ENCODE peak calls at places on chromosomes 16 and 17, in eight cellular contexts. One of them, this sample, is unnamed.

GRCh38 chr16:84408314-84408690 is 40.0 kb downstream of the ATP2C2 start:
- DNase-seq in cardiac fibroblast: no peak
- DNase-seq in bronchial epithelial cell: no peak
- DNase-seq in prostate gland: no peak
- DNase-seq in tibial nerve: no peak
- DNase-seq in fibroblast of lung: no peak
- DNase-seq in CD4-positive, alpha-beta T cell: no peak
- DNase-seq in B cell: no peak
- DNase-seq in this sample: no peak

GRCh38 chr16:1333149-1333812 is at the start of gene BAIAP3:
- DNase-seq in cardiac fibroblast: peak; percentile 29
- DNase-seq in bronchial epithelial cell: no peak
- DNase-seq in prostate gland: peak; percentile 64
- DNase-seq in tibial nerve: no peak
- DNase-seq in fibroblast of lung: no peak
- DNase-seq in CD4-positive, alpha-beta T cell: peak; percentile 26
- DNase-seq in B cell: peak; percentile 73
- DNase-seq in this sample: no peak

GRCh38 chr16:81487301-81487720 is 42.7 kb downstream of the CMIP start:
- DNase-seq in cardiac fibroblast: no peak
- DNase-seq in bronchial epithelial cell: no peak
- DNase-seq in prostate gland: no peak
- DNase-seq in tibial nerve: no peak
- DNase-seq in fibroblast of lung: no peak
- DNase-seq in CD4-positive, alpha-beta T cell: no peak
- DNase-seq in B cell: no peak
- DNase-seq in this sample: no peak

GRCh38 chr16:68992521-68992920 is 112.9 kb upstream of the HAS3 start:
- DNase-seq in cardiac fibroblast: peak; percentile 89
- DNase-seq in bronchial epithelial cell: peak; percentile 91
- DNase-seq in prostate gland: no peak
- DNase-seq in tibial nerve: no peak
- DNase-seq in fibroblast of lung: peak; percentile 70
- DNase-seq in CD4-positive, alpha-beta T cell: no peak
- DNase-seq in B cell: no peak
- DNase-seq in this sample: peak; percentile 48

GRCh38 chr17:41775394-41776226 is 10.9 kb downstream of the JUP start:
- DNase-seq in cardiac fibroblast: peak; percentile 36
- DNase-seq in bronchial epithelial cell: peak; percentile 39
- DNase-seq in prostate gland: no peak
- DNase-seq in tibial nerve: no peak
- DNase-seq in fibroblast of lung: no peak
- DNase-seq in CD4-positive, alpha-beta T cell: no peak
- DNase-seq in B cell: no peak
- DNase-seq in this sample: peak; percentile 49

GRCh38 chr16:28011223-28011622 is 52.3 kb downstream of the GSG1L start:
- DNase-seq in cardiac fibroblast: no peak
- DNase-seq in bronchial epithelial cell: no peak
- DNase-seq in prostate gland: no peak
- DNase-seq in tibial nerve: no peak
- DNase-seq in fibroblast of lung: no peak
- DNase-seq in CD4-positive, alpha-beta T cell: no peak
- DNase-seq in B cell: no peak
- DNase-seq in this sample: no peak

GRCh38 chr17:63682441-63682840 is 17.5 kb downstream of the LIMD2 start:
- DNase-seq in cardiac fibroblast: no peak
- DNase-seq in bronchial epithelial cell: no peak
- DNase-seq in prostate gland: no peak
- DNase-seq in tibial nerve: no peak
- DNase-seq in fibroblast of lung: no peak
- DNase-seq in CD4-positive, alpha-beta T cell: no peak
- DNase-seq in B cell: no peak
- DNase-seq in this sample: no peak

GRCh38 chr17:57009737-57010445 is 32.0 kb downstream of the SCPEP1 start:
- DNase-seq in cardiac fibroblast: peak; percentile 51
- DNase-seq in bronchial epithelial cell: peak; percentile 63
- DNase-seq in prostate gland: peak; percentile 33
- DNase-seq in tibial nerve: peak; percentile 44
- DNase-seq in fibroblast of lung: peak; percentile 51
- DNase-seq in CD4-positive, alpha-beta T cell: peak; percentile 18
- DNase-seq in B cell: peak; percentile 65
- DNase-seq in this sample: peak; percentile 68

GRCh38 chr16:57755726-57756423 is 20.3 kb downstream of the KATNB1 start:
- DNase-seq in cardiac fibroblast: no peak
- DNase-seq in bronchial epithelial cell: no peak
- DNase-seq in prostate gland: no peak
- DNase-seq in tibial nerve: no peak
- DNase-seq in fibroblast of lung: no peak
- DNase-seq in CD4-positive, alpha-beta T cell: no peak
- DNase-seq in B cell: no peak
- DNase-seq in this sample: no peak

GRCh38 chr17:58575511-58575910 is 61.1 kb upstream of the MTMR4 start:
- DNase-seq in cardiac fibroblast: peak; percentile 89
- DNase-seq in bronchial epithelial cell: peak; percentile 93
- DNase-seq in prostate gland: peak; percentile 30
- DNase-seq in tibial nerve: no peak
- DNase-seq in fibroblast of lung: peak; percentile 67
- DNase-seq in CD4-positive, alpha-beta T cell: no peak
- DNase-seq in B cell: no peak
- DNase-seq in this sample: peak; percentile 62

GRCh38 chr16:86466695-86467406 is 43.5 kb upstream of the FOXF1 start:
- DNase-seq in cardiac fibroblast: no peak
- DNase-seq in bronchial epithelial cell: no peak
- DNase-seq in prostate gland: no peak
- DNase-seq in tibial nerve: no peak
- DNase-seq in fibroblast of lung: peak; percentile 96
- DNase-seq in CD4-positive, alpha-beta T cell: no peak
- DNase-seq in B cell: no peak
- DNase-seq in this sample: peak; percentile 62

GRCh38 chr16:21100447-21100846 is 50.2 kb downstream of the DNAH3 start:
- DNase-seq in cardiac fibroblast: peak; percentile 84
- DNase-seq in bronchial epithelial cell: peak; percentile 73
- DNase-seq in prostate gland: no peak
- DNase-seq in tibial nerve: no peak
- DNase-seq in fibroblast of lung: peak; percentile 81
- DNase-seq in CD4-positive, alpha-beta T cell: no peak
- DNase-seq in B cell: no peak
- DNase-seq in this sample: peak; percentile 66

GRCh38 chr17:8057691-8058114 is 18.8 kb downstream of the ALOX15B start:
- DNase-seq in cardiac fibroblast: peak; percentile 88
- DNase-seq in bronchial epithelial cell: peak; percentile 79
- DNase-seq in prostate gland: peak; percentile 72
- DNase-seq in tibial nerve: peak; percentile 81
- DNase-seq in fibroblast of lung: peak; percentile 84
- DNase-seq in CD4-positive, alpha-beta T cell: peak; percentile 35
- DNase-seq in B cell: peak; percentile 79
- DNase-seq in this sample: peak; percentile 86

GRCh38 chr16:85524365-85524629 is 88.8 kb upstream of the GSE1 start:
- DNase-seq in cardiac fibroblast: no peak
- DNase-seq in bronchial epithelial cell: no peak
- DNase-seq in prostate gland: no peak
- DNase-seq in tibial nerve: no peak
- DNase-seq in fibroblast of lung: no peak
- DNase-seq in CD4-positive, alpha-beta T cell: no peak
- DNase-seq in B cell: no peak
- DNase-seq in this sample: no peak

GRCh38 chr17:12624221-12624620 is 41.5 kb upstream of the MYOCD start:
- DNase-seq in cardiac fibroblast: peak; percentile 57
- DNase-seq in bronchial epithelial cell: peak; percentile 13
- DNase-seq in prostate gland: no peak
- DNase-seq in tibial nerve: no peak
- DNase-seq in fibroblast of lung: peak; percentile 44
- DNase-seq in CD4-positive, alpha-beta T cell: no peak
- DNase-seq in B cell: no peak
- DNase-seq in this sample: no peak

GRCh38 chr16:15786501-15786900 is 70.3 kb downstream of the MYH11 start:
- DNase-seq in cardiac fibroblast: no peak
- DNase-seq in bronchial epithelial cell: no peak
- DNase-seq in prostate gland: no peak
- DNase-seq in tibial nerve: no peak
- DNase-seq in fibroblast of lung: no peak
- DNase-seq in CD4-positive, alpha-beta T cell: no peak
- DNase-seq in B cell: no peak
- DNase-seq in this sample: no peak

GRCh38 chr16:20899503-20900298 is 457 bp downstream of the DCUN1D3 start:
- DNase-seq in cardiac fibroblast: peak; percentile 22
- DNase-seq in bronchial epithelial cell: no peak
- DNase-seq in prostate gland: no peak
- DNase-seq in tibial nerve: no peak
- DNase-seq in fibroblast of lung: no peak
- DNase-seq in CD4-positive, alpha-beta T cell: no peak
- DNase-seq in B cell: peak; percentile 10
- DNase-seq in this sample: no peak

GRCh38 chr16:603221-603620 is 13.4 kb downstream of the RAB40C start:
- DNase-seq in cardiac fibroblast: no peak
- DNase-seq in bronchial epithelial cell: no peak
- DNase-seq in prostate gland: no peak
- DNase-seq in tibial nerve: no peak
- DNase-seq in fibroblast of lung: no peak
- DNase-seq in CD4-positive, alpha-beta T cell: no peak
- DNase-seq in B cell: no peak
- DNase-seq in this sample: no peak

GRCh38 chr16:85352221-85352620 is 239.9 kb upstream of the CIBAR2 start:
- DNase-seq in cardiac fibroblast: no peak
- DNase-seq in bronchial epithelial cell: no peak
- DNase-seq in prostate gland: no peak
- DNase-seq in tibial nerve: no peak
- DNase-seq in fibroblast of lung: no peak
- DNase-seq in CD4-positive, alpha-beta T cell: no peak
- DNase-seq in B cell: no peak
- DNase-seq in this sample: no peak

GRCh38 chr16:54031107-54031760 is 255.4 kb downstream of the IRX3 start:
- DNase-seq in cardiac fibroblast: peak; percentile 71
- DNase-seq in bronchial epithelial cell: peak; percentile 94
- DNase-seq in prostate gland: no peak
- DNase-seq in tibial nerve: no peak
- DNase-seq in fibroblast of lung: no peak
- DNase-seq in CD4-positive, alpha-beta T cell: no peak
- DNase-seq in B cell: no peak
- DNase-seq in this sample: peak; percentile 46

GRCh38 chr16:78005881-78006280 is 16.5 kb upstream of the CLEC3A start:
- DNase-seq in cardiac fibroblast: no peak
- DNase-seq in bronchial epithelial cell: no peak
- DNase-seq in prostate gland: no peak
- DNase-seq in tibial nerve: no peak
- DNase-seq in fibroblast of lung: no peak
- DNase-seq in CD4-positive, alpha-beta T cell: no peak
- DNase-seq in B cell: no peak
- DNase-seq in this sample: peak; percentile 53

GRCh38 chr17:5526821-5527598 is 40.6 kb downstream of the MIS12 start:
- DNase-seq in cardiac fibroblast: peak; percentile 97
- DNase-seq in bronchial epithelial cell: peak; percentile 94
- DNase-seq in prostate gland: peak; percentile 12
- DNase-seq in tibial nerve: no peak
- DNase-seq in fibroblast of lung: peak; percentile 94
- DNase-seq in CD4-positive, alpha-beta T cell: no peak
- DNase-seq in B cell: no peak
- DNase-seq in this sample: peak; percentile 85

GRCh38 chr17:76879254-76879653 is 11.1 kb downstream of the MGAT5B start:
- DNase-seq in cardiac fibroblast: no peak
- DNase-seq in bronchial epithelial cell: no peak
- DNase-seq in prostate gland: no peak
- DNase-seq in tibial nerve: no peak
- DNase-seq in fibroblast of lung: no peak
- DNase-seq in CD4-positive, alpha-beta T cell: no peak
- DNase-seq in B cell: no peak
- DNase-seq in this sample: no peak

GRCh38 chr17:42247734-42248133 is 28.5 kb downstream of the STAT5B start:
- DNase-seq in cardiac fibroblast: peak; percentile 85
- DNase-seq in bronchial epithelial cell: peak; percentile 54
- DNase-seq in prostate gland: no peak
- DNase-seq in tibial nerve: no peak
- DNase-seq in fibroblast of lung: peak; percentile 77
- DNase-seq in CD4-positive, alpha-beta T cell: no peak
- DNase-seq in B cell: no peak
- DNase-seq in this sample: no peak

GRCh38 chr17:37821025-37821713 is 76.3 kb upstream of the HNF1B start:
- DNase-seq in cardiac fibroblast: no peak
- DNase-seq in bronchial epithelial cell: peak; percentile 68
- DNase-seq in prostate gland: no peak
- DNase-seq in tibial nerve: no peak
- DNase-seq in fibroblast of lung: no peak
- DNase-seq in CD4-positive, alpha-beta T cell: no peak
- DNase-seq in B cell: no peak
- DNase-seq in this sample: peak; percentile 27

GRCh38 chr16:30010817-30011504 is at the start of gene DOC2A:
- DNase-seq in cardiac fibroblast: no peak
- DNase-seq in bronchial epithelial cell: no peak
- DNase-seq in prostate gland: no peak
- DNase-seq in tibial nerve: no peak
- DNase-seq in fibroblast of lung: no peak
- DNase-seq in CD4-positive, alpha-beta T cell: no peak
- DNase-seq in B cell: peak; percentile 46
- DNase-seq in this sample: no peak
- TF ChIP-seq CTCF in cardiac fibroblast: no peak
- TF ChIP-seq CTCF in bronchial epithelial cell: no peak
- TF ChIP-seq CTCF in prostate gland: no peak
- TF ChIP-seq CTCF in tibial nerve: no peak
- TF ChIP-seq CTCF in fibroblast of lung: no peak
- TF ChIP-seq CTCF in CD4-positive, alpha-beta T cell: no peak
- TF ChIP-seq CTCF in B cell: no peak
- TF ChIP-seq CTCF in this sample: no peak

DNA sequence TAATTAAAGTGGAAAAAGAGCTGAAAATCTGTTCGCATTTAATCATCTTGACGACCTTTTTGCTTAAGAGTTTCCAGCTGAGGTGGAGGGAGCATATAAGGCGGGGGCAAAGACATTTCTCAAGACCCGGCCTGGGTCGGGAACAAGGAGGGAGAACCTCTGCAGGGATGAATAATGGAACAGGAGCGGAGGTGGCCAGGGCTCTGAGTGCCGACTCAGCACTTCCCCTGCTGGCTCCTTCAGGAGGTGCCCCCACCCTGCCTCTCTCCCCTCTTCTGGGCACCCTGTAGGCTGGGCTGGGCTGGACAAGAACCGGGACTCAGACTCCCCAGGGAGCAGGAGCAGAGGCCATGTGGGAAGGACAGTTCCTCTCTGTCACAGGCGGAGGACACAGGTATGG is 7.9 kb upstream of the NGFR start:
- DNase-seq in cardiac fibroblast: no peak
- DNase-seq in bronchial epithelial cell: no peak
- DNase-seq in prostate gland: no peak
- DNase-seq in tibial nerve: no peak
- DNase-seq in fibroblast of lung: no peak
- DNase-seq in CD4-positive, alpha-beta T cell: no peak
- DNase-seq in B cell: no peak
- DNase-seq in this sample: no peak
- TF ChIP-seq CTCF in cardiac fibroblast: no peak
- TF ChIP-seq CTCF in bronchial epithelial cell: no peak
- TF ChIP-seq CTCF in prostate gland: no peak
- TF ChIP-seq CTCF in tibial nerve: no peak
- TF ChIP-seq CTCF in fibroblast of lung: no peak
- TF ChIP-seq CTCF in CD4-positive, alpha-beta T cell: no peak
- TF ChIP-seq CTCF in B cell: no peak
- TF ChIP-seq CTCF in this sample: no peak

GRCh38 chr17:74212913-74213791 is at the start of gene TTYH2:
- DNase-seq in cardiac fibroblast: peak; percentile 85
- DNase-seq in bronchial epithelial cell: peak; percentile 64
- DNase-seq in prostate gland: peak; percentile 90
- DNase-seq in tibial nerve: peak; percentile 88
- DNase-seq in fibroblast of lung: peak; percentile 88
- DNase-seq in CD4-positive, alpha-beta T cell: peak; percentile 45
- DNase-seq in B cell: peak; percentile 80
- DNase-seq in this sample: peak; percentile 87
- TF ChIP-seq CTCF in cardiac fibroblast: peak; percentile 52
- TF ChIP-seq CTCF in bronchial epithelial cell: peak; percentile 49
- TF ChIP-seq CTCF in prostate gland: no peak
- TF ChIP-seq CTCF in tibial nerve: peak; percentile 22
- TF ChIP-seq CTCF in fibroblast of lung: peak; percentile 31
- TF ChIP-seq CTCF in CD4-positive, alpha-beta T cell: peak; percentile 37
- TF ChIP-seq CTCF in B cell: peak; percentile 32
- TF ChIP-seq CTCF in this sample: peak; percentile 18

GRCh38 chr16:10906482-10906881 is 29.5 kb downstream of the CIITA start:
- DNase-seq in cardiac fibroblast: no peak
- DNase-seq in bronchial epithelial cell: no peak
- DNase-seq in prostate gland: no peak
- DNase-seq in tibial nerve: no peak
- DNase-seq in fibroblast of lung: no peak
- DNase-seq in CD4-positive, alpha-beta T cell: no peak
- DNase-seq in B cell: no peak
- DNase-seq in this sample: no peak
- TF ChIP-seq CTCF in cardiac fibroblast: no peak
- TF ChIP-seq CTCF in bronchial epithelial cell: no peak
- TF ChIP-seq CTCF in prostate gland: no peak
- TF ChIP-seq CTCF in tibial nerve: no peak
- TF ChIP-seq CTCF in fibroblast of lung: no peak
- TF ChIP-seq CTCF in CD4-positive, alpha-beta T cell: no peak
- TF ChIP-seq CTCF in B cell: no peak
- TF ChIP-seq CTCF in this sample: no peak